ENCODE peak calls at places on chromosomes 7 and 10, in five cellular contexts. Z is nephron progenitor cell, Q is ACHN, O is DMS153, W is Caki2. M is an unnamed sample.

GRCh38 chr7:98281757-98282652 is 519 bp downstream of the BRI3 start:
- DNase-seq in Z (no peak), Q (peak; percentile 33), O (no peak), W (no peak), M (no peak)

GRCh38 chr10:125605167-125605566 is 77.8 kb downstream of the TEX36 start:
- DNase-seq in Z (no peak), Q (no peak), O (no peak), W (no peak), M (no peak)

GRCh38 chr7:32533313-32534024 is 38.2 kb downstream of the AVL9 start:
- DNase-seq in Z (no peak), Q (no peak), O (no peak), W (no peak), M (no peak)

GRCh38 chr7:77199008-77199966 is at the start of gene FGL2:
- DNase-seq in Z (peak; percentile 26), Q (peak; percentile 42), O (no peak), W (no peak), M (peak; percentile 55)

GRCh38 chr10:30002438-30003266 is 56.7 kb downstream of the JCAD start:
- DNase-seq in Z (peak; percentile 81), Q (peak; percentile 72), O (peak; percentile 11), W (peak; percentile 86), M (peak; percentile 76)

GRCh38 chr10:20254078-20254477 is 437.8 kb downstream of the PLXDC2 start:
- DNase-seq in Z (no peak), Q (no peak), O (no peak), W (no peak), M (no peak)

GRCh38 chr7:123674399-123675091 is 18.9 kb downstream of the LMOD2 start:
- DNase-seq in Z (no peak), Q (peak; percentile 17), O (no peak), W (no peak), M (peak; percentile 31)

GRCh38 chr7:28749673-28750072 is 208.5 kb downstream of the TRIL start:
- DNase-seq in Z (no peak), Q (no peak), O (no peak), W (no peak), M (no peak)

GRCh38 chr7:128408709-128409434 is 910 bp downstream of the IMPDH1 start:
- DNase-seq in Z (no peak), Q (no peak), O (no peak), W (no peak), M (peak; percentile 41)

GRCh38 chr10:132109341-132110072 is 43.8 kb downstream of the JAKMIP3 start:
- DNase-seq in Z (no peak), Q (no peak), O (no peak), W (no peak), M (no peak)

GRCh38 chr7:55526770-55527169 is 45.5 kb downstream of the VOPP1 start:
- DNase-seq in Z (peak; percentile 29), Q (no peak), O (no peak), W (no peak), M (peak; percentile 83)

GRCh38 chr10:114571316-114571999 is 86.6 kb downstream of the ABLIM1 start:
- DNase-seq in Z (no peak), Q (no peak), O (no peak), W (peak; percentile 26), M (no peak)

GRCh38 chr7:28509256-28510021 is 97.1 kb downstream of the CREB5 start:
- DNase-seq in Z (no peak), Q (no peak), O (no peak), W (no peak), M (no peak)

GRCh38 chr10:119404719-119405504 is 137.6 kb downstream of the RGS10 start:
- DNase-seq in Z (no peak), Q (no peak), O (no peak), W (no peak), M (no peak)

GRCh38 chr10:1576467-1577259 is 160.7 kb downstream of the ADARB2 start:
- DNase-seq in Z (no peak), Q (no peak), O (no peak), W (no peak), M (no peak)

GRCh38 chr7:96303686-96304443 is 18.0 kb downstream of the SLC25A13 start:
- DNase-seq in Z (no peak), Q (peak; percentile 65), O (no peak), W (peak; percentile 96), M (no peak)

GRCh38 chr10:29689001-29689400 is 54.2 kb upstream of the SVIL start:
- DNase-seq in Z (no peak), Q (peak; percentile 57), O (no peak), W (peak; percentile 77), M (peak; percentile 90)

GRCh38 chr7:122302826-122303521 is 1.6 kb downstream of the FEZF1 start:
- DNase-seq in Z (no peak), Q (no peak), O (no peak), W (no peak), M (peak; percentile 92)

GRCh38 chr10:15370212-15370740 is 813 bp downstream of the FAM171A1 start:
- DNase-seq in Z (no peak), Q (peak; percentile 13), O (no peak), W (peak; percentile 29), M (no peak)

GRCh38 chr7:39969431-39969830 is 19.4 kb downstream of the CDK13 start:
- DNase-seq in Z (no peak), Q (no peak), O (no peak), W (no peak), M (no peak)

GRCh38 chr7:109322833-109323232 is 753.2 kb downstream of the DNAJB9 start:
- DNase-seq in Z (no peak), Q (no peak), O (no peak), W (no peak), M (peak; percentile 4)

GRCh38 chr7:120691915-120692314 is 166.0 kb downstream of the TSPAN12 start:
- DNase-seq in Z (no peak), Q (no peak), O (no peak), W (no peak), M (no peak)

GRCh38 chr7:107396990-107397389 is 72.9 kb upstream of the GPR22 start:
- DNase-seq in Z (no peak), Q (no peak), O (no peak), W (no peak), M (no peak)

GRCh38 chr7:28086198-28086597 is 94.4 kb downstream of the JAZF1 start:
- DNase-seq in Z (no peak), Q (no peak), O (no peak), W (no peak), M (no peak)

GRCh38 chr10:99859585-99859984 is 77.1 kb downstream of the ABCC2 start:
- DNase-seq in Z (no peak), Q (peak; percentile 36), O (no peak), W (peak; percentile 24), M (peak; percentile 34)

GRCh38 chr10:92574545-92575377 is 868 bp upstream of the IDE start:
- DNase-seq in Z (no peak), Q (peak; percentile 86), O (peak; percentile 16), W (no peak), M (no peak)

GRCh38 chr7:30269398-30269964 is 14.9 kb upstream of the ZNRF2 start:
- DNase-seq in Z (no peak), Q (no peak), O (no peak), W (no peak), M (no peak)

GRCh38 chr10:132551093-132551807 is 13.7 kb downstream of the INPP5A start:
- DNase-seq in Z (no peak), Q (no peak), O (no peak), W (no peak), M (no peak)

GRCh38 chr10:121411006-121411405 is 187.2 kb downstream of the FGFR2 start:
- DNase-seq in Z (no peak), Q (no peak), O (no peak), W (no peak), M (no peak)

GRCh38 chr10:122850705-122851640 is 5.3 kb upstream of the CUZD1 start:
- DNase-seq in Z (no peak), Q (no peak), O (no peak), W (peak; percentile 35), M (no peak)

GRCh38 chr10:87973635-87974034 is 110.2 kb downstream of the PTEN start:
- DNase-seq in Z (no peak), Q (no peak), O (no peak), W (no peak), M (no peak)